ENCODE peak calls at places on chromosomes 6 and 20, in four cellular contexts. One of them, this sample, is unnamed.

GRCh38 chr6:90233994-90234393 is 62.6 kb downstream of the BACH2 start:
- DNase-seq in HCT116: no peak
- DNase-seq in AG04450: no peak
- DNase-seq in psoas muscle: no peak
- DNase-seq in this sample: no peak

GRCh38 chr6:79947191-79948173 is at the start of gene ELOVL4:
- DNase-seq in HCT116: no peak
- DNase-seq in AG04450: peak; percentile 38
- DNase-seq in psoas muscle: peak; percentile 68
- DNase-seq in this sample: peak; percentile 82

GRCh38 chr20:4493386-4493785 is 228.3 kb upstream of the PRND start:
- DNase-seq in HCT116: no peak
- DNase-seq in AG04450: no peak
- DNase-seq in psoas muscle: no peak
- DNase-seq in this sample: no peak

GRCh38 chr6:25122001-25122400 is 157.2 kb upstream of the CARMIL1 start:
- DNase-seq in HCT116: no peak
- DNase-seq in AG04450: no peak
- DNase-seq in psoas muscle: peak; percentile 59
- DNase-seq in this sample: peak; percentile 73

GRCh38 chr20:46458891-46459750 is 52.7 kb upstream of the ELMO2 start:
- DNase-seq in HCT116: no peak
- DNase-seq in AG04450: no peak
- DNase-seq in psoas muscle: peak; percentile 52
- DNase-seq in this sample: peak; percentile 83

GRCh38 chr20:21705466-21706344 is at the start of gene PAX1:
- DNase-seq in HCT116: no peak
- DNase-seq in AG04450: no peak
- DNase-seq in psoas muscle: no peak
- DNase-seq in this sample: no peak

GRCh38 chr20:60691966-60692615 is 560.0 kb upstream of the CDH4 start:
- DNase-seq in HCT116: no peak
- DNase-seq in AG04450: no peak
- DNase-seq in psoas muscle: no peak
- DNase-seq in this sample: no peak

GRCh38 chr6:140043762-140044378 is 669.4 kb upstream of the CITED2 start:
- DNase-seq in HCT116: peak; percentile 43
- DNase-seq in AG04450: no peak
- DNase-seq in psoas muscle: no peak
- DNase-seq in this sample: no peak

GRCh38 chr20:47274449-47275108 is 81.9 kb downstream of the ZMYND8 start:
- DNase-seq in HCT116: peak; percentile 67
- DNase-seq in AG04450: peak; percentile 84
- DNase-seq in psoas muscle: no peak
- DNase-seq in this sample: no peak

GRCh38 chr6:51827580-51827979 is 259.8 kb downstream of the PKHD1 start:
- DNase-seq in HCT116: no peak
- DNase-seq in AG04450: no peak
- DNase-seq in psoas muscle: no peak
- DNase-seq in this sample: no peak

GRCh38 chr6:44223471-44224153 is at the start of gene SLC29A1:
- DNase-seq in HCT116: no peak
- DNase-seq in AG04450: no peak
- DNase-seq in psoas muscle: peak; percentile 89
- DNase-seq in this sample: peak; percentile 93
- TF ChIP-seq CTCF in HCT116: no peak
- TF ChIP-seq CTCF in AG04450: peak; percentile 10
- TF ChIP-seq CTCF in psoas muscle: no peak
- TF ChIP-seq CTCF in this sample: no peak

GRCh38 chr6:136553166-136553787 is 3.1 kb upstream of the MAP7 start:
- DNase-seq in HCT116: no peak
- DNase-seq in AG04450: no peak
- DNase-seq in psoas muscle: no peak
- DNase-seq in this sample: no peak
- H3K27ac ChIP-seq in HCT116: no peak overlapping the region
- H3K27ac ChIP-seq in AG04450: no peak overlapping the region
- H3K27ac ChIP-seq in psoas muscle: no peak overlapping the region
- H3K27ac ChIP-seq in this sample: no peak overlapping the region

GRCh38 chr6:14118091-14118439 is 493 bp downstream of the CD83 start:
- DNase-seq in HCT116: no peak
- DNase-seq in AG04450: no peak
- DNase-seq in psoas muscle: no peak
- DNase-seq in this sample: no peak
- TF ChIP-seq CTCF in HCT116: no peak
- TF ChIP-seq CTCF in AG04450: no peak
- TF ChIP-seq CTCF in psoas muscle: no peak
- TF ChIP-seq CTCF in this sample: no peak

GRCh38 chr6:32402812-32403211 is 4.2 kb downstream of the BTNL2 start:
- DNase-seq in HCT116: no peak
- DNase-seq in AG04450: no peak
- DNase-seq in psoas muscle: no peak
- DNase-seq in this sample: no peak
- H3K27ac ChIP-seq in HCT116: no peak overlapping the region
- H3K27ac ChIP-seq in AG04450: no peak overlapping the region
- H3K27ac ChIP-seq in psoas muscle: no peak overlapping the region
- H3K27ac ChIP-seq in this sample: no peak overlapping the region

GRCh38 chr6:33967966-33968724 is 164.3 kb upstream of the MLN start:
- DNase-seq in HCT116: peak; percentile 13
- DNase-seq in AG04450: no peak
- DNase-seq in psoas muscle: no peak
- DNase-seq in this sample: peak; percentile 22
- TF ChIP-seq CTCF in HCT116: peak; percentile 72
- TF ChIP-seq CTCF in AG04450: peak; percentile 28
- TF ChIP-seq CTCF in psoas muscle: no peak
- TF ChIP-seq CTCF in this sample: no peak